ENCODE peak calls at places on chromosome 10, in eight cellular contexts. One of them, this sample, is unnamed.

GRCh38 chr10:132696204-132696603 is 89.7 kb downstream of the NKX6-2 start:
- DNase-seq in OCI-LY7: no peak
- DNase-seq in uterus: no peak
- DNase-seq in NB4: no peak
- DNase-seq in lung: no peak
- DNase-seq in AG04450: no peak
- DNase-seq in fibroblast of the aortic adventitia: no peak
- DNase-seq in naive thymus-derived CD4-positive, alpha-beta T cell: no peak
- DNase-seq in this sample: no peak

GRCh38 chr10:60441515-60441914 is 51.8 kb upstream of the ANK3 start:
- DNase-seq in lung: no peak
- DNase-seq in NB4: peak; percentile 27
- DNase-seq in AG04450: no peak
- DNase-seq in fibroblast of the aortic adventitia: peak; percentile 63
- DNase-seq in uterus: no peak
- DNase-seq in naive thymus-derived CD4-positive, alpha-beta T cell: no peak
- DNase-seq in OCI-LY7: peak; percentile 34
- DNase-seq in this sample: no peak

GRCh38 chr10:113770346-113770745 is 18.9 kb downstream of the PLEKHS1 start:
- DNase-seq in naive thymus-derived CD4-positive, alpha-beta T cell: no peak
- DNase-seq in lung: no peak
- DNase-seq in OCI-LY7: no peak
- DNase-seq in NB4: no peak
- DNase-seq in uterus: no peak
- DNase-seq in AG04450: no peak
- DNase-seq in fibroblast of the aortic adventitia: no peak
- DNase-seq in this sample: no peak

GRCh38 chr10:32318476-32318896 is 28.5 kb downstream of the EPC1 start:
- DNase-seq in uterus: no peak
- DNase-seq in OCI-LY7: peak; percentile 33
- DNase-seq in AG04450: no peak
- DNase-seq in lung: no peak
- DNase-seq in NB4: peak; percentile 54
- DNase-seq in naive thymus-derived CD4-positive, alpha-beta T cell: no peak
- DNase-seq in fibroblast of the aortic adventitia: no peak
- DNase-seq in this sample: no peak

GRCh38 chr10:60646966-60647796 is 131.1 kb upstream of the CDK1 start:
- DNase-seq in naive thymus-derived CD4-positive, alpha-beta T cell: peak; percentile 61
- DNase-seq in NB4: peak; percentile 67
- DNase-seq in fibroblast of the aortic adventitia: peak; percentile 88
- DNase-seq in lung: no peak
- DNase-seq in OCI-LY7: peak; percentile 63
- DNase-seq in uterus: no peak
- DNase-seq in AG04450: peak; percentile 38
- DNase-seq in this sample: peak; percentile 73

GRCh38 chr10:58820862-58821559 is 308.3 kb downstream of the BICC1 start:
- DNase-seq in fibroblast of the aortic adventitia: peak; percentile 81
- DNase-seq in OCI-LY7: no peak
- DNase-seq in lung: no peak
- DNase-seq in uterus: no peak
- DNase-seq in NB4: no peak
- DNase-seq in AG04450: peak; percentile 16
- DNase-seq in naive thymus-derived CD4-positive, alpha-beta T cell: no peak
- DNase-seq in this sample: no peak

GRCh38 chr10:58384095-58384494 is 1.1 kb upstream of the TFAM start:
- DNase-seq in fibroblast of the aortic adventitia: no peak
- DNase-seq in uterus: no peak
- DNase-seq in AG04450: no peak
- DNase-seq in NB4: peak; percentile 86
- DNase-seq in lung: no peak
- DNase-seq in naive thymus-derived CD4-positive, alpha-beta T cell: peak; percentile 76
- DNase-seq in OCI-LY7: peak; percentile 51
- DNase-seq in this sample: peak; percentile 12

GRCh38 chr10:75404335-75405200 is 3.0 kb upstream of the ZNF503 start:
- DNase-seq in AG04450: no peak
- DNase-seq in lung: peak; percentile 69
- DNase-seq in naive thymus-derived CD4-positive, alpha-beta T cell: no peak
- DNase-seq in uterus: peak; percentile 46
- DNase-seq in fibroblast of the aortic adventitia: peak; percentile 22
- DNase-seq in OCI-LY7: no peak
- DNase-seq in NB4: no peak
- DNase-seq in this sample: peak; percentile 54

GRCh38 chr10:87966454-87966853 is 103.0 kb downstream of the PTEN start:
- DNase-seq in fibroblast of the aortic adventitia: no peak
- DNase-seq in uterus: no peak
- DNase-seq in lung: no peak
- DNase-seq in OCI-LY7: no peak
- DNase-seq in NB4: no peak
- DNase-seq in AG04450: no peak
- DNase-seq in naive thymus-derived CD4-positive, alpha-beta T cell: no peak
- DNase-seq in this sample: no peak

GRCh38 chr10:88386878-88387773 is 196.0 kb downstream of the RNLS start:
- DNase-seq in NB4: peak; percentile 88
- DNase-seq in naive thymus-derived CD4-positive, alpha-beta T cell: peak; percentile 66
- DNase-seq in fibroblast of the aortic adventitia: peak; percentile 76
- DNase-seq in uterus: peak; percentile 21
- DNase-seq in OCI-LY7: peak; percentile 91
- DNase-seq in AG04450: peak; percentile 44
- DNase-seq in lung: peak; percentile 30
- DNase-seq in this sample: peak; percentile 63

GRCh38 chr10:58570307-58570723 is 57.6 kb downstream of the BICC1 start:
- DNase-seq in lung: no peak
- DNase-seq in OCI-LY7: no peak
- DNase-seq in fibroblast of the aortic adventitia: peak; percentile 95
- DNase-seq in naive thymus-derived CD4-positive, alpha-beta T cell: no peak
- DNase-seq in AG04450: no peak
- DNase-seq in uterus: no peak
- DNase-seq in NB4: no peak
- DNase-seq in this sample: no peak

GRCh38 chr10:47230482-47230881 is 69.5 kb upstream of the GDF10 start:
- DNase-seq in NB4: no peak
- DNase-seq in uterus: no peak
- DNase-seq in AG04450: no peak
- DNase-seq in naive thymus-derived CD4-positive, alpha-beta T cell: peak; percentile 16
- DNase-seq in lung: no peak
- DNase-seq in fibroblast of the aortic adventitia: no peak
- DNase-seq in OCI-LY7: no peak
- DNase-seq in this sample: no peak

DNA sequence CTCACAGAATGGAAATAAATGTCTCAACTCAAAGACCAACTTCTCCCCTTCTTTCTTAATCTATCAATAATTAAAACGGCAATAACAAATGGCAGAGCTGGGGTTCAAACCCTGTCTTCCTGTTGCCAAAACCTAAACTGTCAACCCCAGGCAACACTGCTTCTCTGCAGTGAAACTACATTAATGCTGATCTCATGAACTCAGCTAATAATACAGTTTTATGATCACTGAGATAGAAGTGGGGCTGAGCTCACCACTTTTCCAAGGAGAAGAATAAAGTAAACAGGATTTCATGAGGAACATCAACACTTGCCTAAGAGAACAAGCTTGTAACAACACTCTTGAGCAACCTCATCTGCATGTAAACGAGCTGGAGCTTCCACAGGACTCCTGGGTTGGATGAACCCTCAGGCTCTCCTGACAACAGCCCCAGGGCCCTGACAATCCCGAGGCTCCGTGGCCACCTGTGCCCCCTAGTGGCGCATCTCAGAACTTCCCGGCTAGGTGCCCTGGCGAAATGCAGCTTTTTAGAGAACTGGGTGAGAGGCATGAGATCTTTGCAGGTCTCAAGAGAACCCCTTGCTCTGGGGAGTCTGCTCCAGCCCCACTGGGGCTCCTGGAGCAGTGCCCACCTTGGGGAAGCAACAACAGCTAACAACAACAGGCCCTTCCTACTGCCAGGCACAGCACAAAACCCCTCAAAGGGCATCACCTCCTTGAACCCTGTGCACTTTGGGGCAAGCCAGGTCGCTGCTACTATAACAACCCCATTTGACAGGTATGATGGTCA is 169.3 kb downstream of the SH3PXD2A start:
- DNase-seq in AG04450: no peak
- DNase-seq in OCI-LY7: peak; percentile 73
- DNase-seq in naive thymus-derived CD4-positive, alpha-beta T cell: peak; percentile 72
- DNase-seq in lung: peak; percentile 83
- DNase-seq in NB4: peak; percentile 83
- DNase-seq in uterus: peak; percentile 91
- DNase-seq in fibroblast of the aortic adventitia: peak; percentile 74
- DNase-seq in this sample: peak; percentile 82
- H3K4me3 ChIP-seq in AG04450: no peak overlapping the region
- H3K4me3 ChIP-seq in OCI-LY7: no peak overlapping the region
- H3K4me3 ChIP-seq in naive thymus-derived CD4-positive, alpha-beta T cell: no peak overlapping the region
- H3K4me3 ChIP-seq in lung: no peak overlapping the region
- H3K4me3 ChIP-seq in NB4: no peak overlapping the region
- H3K4me3 ChIP-seq in uterus: no peak overlapping the region
- H3K4me3 ChIP-seq in fibroblast of the aortic adventitia: no peak overlapping the region
- H3K4me3 ChIP-seq in this sample: no peak overlapping the region

DNA sequence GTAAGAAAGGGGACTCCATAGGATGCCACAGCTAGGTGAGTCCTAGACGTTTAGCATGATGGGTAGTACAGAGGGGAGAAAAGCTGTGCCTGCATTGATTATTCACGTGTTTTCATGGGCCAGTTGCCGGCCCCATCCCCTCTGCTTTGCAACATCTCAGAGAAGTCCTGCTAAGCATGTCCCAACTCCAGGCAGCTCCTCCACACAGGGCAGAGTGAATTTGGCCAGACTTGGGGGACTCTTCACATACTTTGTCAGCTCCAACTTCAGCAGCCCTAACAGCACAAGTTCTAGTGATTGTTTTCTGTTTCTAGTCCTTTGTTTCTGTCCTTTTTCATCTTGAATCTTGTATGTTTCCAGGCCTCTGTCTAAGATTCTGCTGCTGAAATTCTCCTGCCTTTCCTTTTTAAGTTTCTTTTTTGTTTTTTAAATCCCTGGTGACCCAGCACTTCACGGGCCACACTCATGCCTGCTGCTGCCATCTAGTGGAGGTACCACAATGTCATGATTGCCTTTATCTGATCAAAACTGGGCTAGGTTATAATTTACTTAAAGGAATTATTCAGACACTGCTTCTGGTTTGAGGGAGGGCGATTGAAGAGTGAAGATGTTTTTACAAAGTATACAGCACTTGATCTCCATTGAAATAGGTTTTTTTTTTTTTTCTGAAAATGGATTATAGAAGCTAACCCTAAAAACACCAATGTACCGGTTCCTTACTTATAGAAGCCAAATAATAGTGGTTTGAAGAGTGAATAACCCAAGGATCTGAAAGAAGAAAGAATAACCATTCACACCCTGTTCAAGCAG is 276.9 kb downstream of the CSTF2T start:
- DNase-seq in uterus: peak; percentile 60
- DNase-seq in lung: peak; percentile 51
- DNase-seq in NB4: peak; percentile 52
- DNase-seq in OCI-LY7: peak; percentile 23
- DNase-seq in AG04450: peak; percentile 32
- DNase-seq in naive thymus-derived CD4-positive, alpha-beta T cell: peak; percentile 9
- DNase-seq in fibroblast of the aortic adventitia: peak; percentile 80
- DNase-seq in this sample: peak; percentile 69
- H3K4me3 ChIP-seq in uterus: no peak overlapping the region
- H3K4me3 ChIP-seq in lung: no peak overlapping the region
- H3K4me3 ChIP-seq in NB4: no peak overlapping the region
- H3K4me3 ChIP-seq in OCI-LY7: no peak overlapping the region
- H3K4me3 ChIP-seq in AG04450: no peak overlapping the region
- H3K4me3 ChIP-seq in naive thymus-derived CD4-positive, alpha-beta T cell: no peak overlapping the region
- H3K4me3 ChIP-seq in fibroblast of the aortic adventitia: no peak overlapping the region
- H3K4me3 ChIP-seq in this sample: no peak overlapping the region

GRCh38 chr10:30433286-30433778 is 652 bp upstream of the MAP3K8 start:
- DNase-seq in uterus: peak; percentile 80
- DNase-seq in OCI-LY7: peak; percentile 38
- DNase-seq in fibroblast of the aortic adventitia: peak; percentile 89
- DNase-seq in AG04450: no peak
- DNase-seq in lung: peak; percentile 81
- DNase-seq in NB4: peak; percentile 70
- DNase-seq in naive thymus-derived CD4-positive, alpha-beta T cell: peak; percentile 14
- DNase-seq in this sample: peak; percentile 77
- H3K4me3 ChIP-seq in uterus: peak overlapping the region; percentile 84
- H3K4me3 ChIP-seq in OCI-LY7: peak overlapping the region; percentile 94
- H3K4me3 ChIP-seq in fibroblast of the aortic adventitia: peak overlapping the region; percentile 91
- H3K4me3 ChIP-seq in AG04450: peak overlapping the region; percentile 72
- H3K4me3 ChIP-seq in lung: peak overlapping the region; percentile 42
- H3K4me3 ChIP-seq in NB4: peak overlapping the region; percentile 59
- H3K4me3 ChIP-seq in naive thymus-derived CD4-positive, alpha-beta T cell: peak overlapping the region; percentile 69
- H3K4me3 ChIP-seq in this sample: peak overlapping the region; percentile 59

GRCh38 chr10:19488592-19489280 is 327.5 kb upstream of the PLXDC2 start:
- DNase-seq in OCI-LY7: no peak
- DNase-seq in naive thymus-derived CD4-positive, alpha-beta T cell: no peak
- DNase-seq in AG04450: no peak
- DNase-seq in fibroblast of the aortic adventitia: peak; percentile 25
- DNase-seq in uterus: peak; percentile 35
- DNase-seq in NB4: no peak
- DNase-seq in lung: peak; percentile 36
- DNase-seq in this sample: no peak
- H3K4me3 ChIP-seq in OCI-LY7: no peak overlapping the region
- H3K4me3 ChIP-seq in naive thymus-derived CD4-positive, alpha-beta T cell: no peak overlapping the region
- H3K4me3 ChIP-seq in AG04450: peak overlapping the region; percentile 52
- H3K4me3 ChIP-seq in fibroblast of the aortic adventitia: peak overlapping the region; percentile 34
- H3K4me3 ChIP-seq in uterus: peak overlapping the region; percentile 25
- H3K4me3 ChIP-seq in NB4: no peak overlapping the region
- H3K4me3 ChIP-seq in lung: no peak overlapping the region
- H3K4me3 ChIP-seq in this sample: no peak overlapping the region